ENCODE peak calls at places on chromosomes 11 and 22, in nine cellular contexts. B is left ventricle myocardium inferior, U is BE2C, X is GM13977, Y is WTC11, O is type B pancreatic cell, C is A549, E is sigmoid colon, H is colonic mucosa. G is an unnamed sample.

GRCh38 chr11:108788565-108789199 is 123.8 kb downstream of the DDX10 start:
- DNase-seq in B (no peak), U (peak), X (no peak), Y (peak), O (no peak), C (peak), E (no peak), H (no peak), G (no peak)

GRCh38 chr11:13283636-13284035 is 6.0 kb downstream of the BMAL1 start:
- DNase-seq in B (no peak), U (no peak), X (no peak), Y (peak), O (no peak), C (no peak), E (no peak), H (no peak), G (no peak)

GRCh38 chr11:10358696-10359095 is 53.8 kb downstream of the ADM start:
- DNase-seq in B (no peak), U (no peak), X (no peak), Y (no peak), O (no peak), C (no peak), E (no peak), H (no peak), G (no peak)

GRCh38 chr22:49295851-49296560 is 531.7 kb downstream of the BRD1 start:
- DNase-seq in B (no peak), U (no peak), X (no peak), Y (no peak), O (peak), C (no peak), E (no peak), H (no peak), G (no peak)

GRCh38 chr22:44402196-44403111 is 89.7 kb upstream of the SHISAL1 start:
- DNase-seq in B (peak), U (peak), X (no peak), Y (no peak), O (peak), C (no peak), E (peak), H (no peak), G (no peak)

GRCh38 chr11:124669193-124669592 is 4.3 kb downstream of the SIAE start:
- DNase-seq in B (no peak), U (peak), X (peak), Y (peak), O (no peak), C (peak), E (no peak), H (peak), G (peak)

GRCh38 chr22:36885474-36885873 is 24.7 kb downstream of the NCF4 start:
- DNase-seq in B (no peak), U (no peak), X (no peak), Y (no peak), O (no peak), C (no peak), E (no peak), H (no peak), G (no peak)

GRCh38 chr11:123041185-123041584 is 20.8 kb downstream of the HSPA8 start:
- DNase-seq in B (no peak), U (no peak), X (no peak), Y (no peak), O (no peak), C (no peak), E (no peak), H (no peak), G (no peak)

GRCh38 chr11:102410382-102410784 is 42.2 kb downstream of the TMEM123 start:
- DNase-seq in B (no peak), U (peak), X (no peak), Y (no peak), O (no peak), C (no peak), E (no peak), H (no peak), G (no peak)

GRCh38 chr11:130762342-130763037 is 153.8 kb downstream of the SNX19 start:
- DNase-seq in B (no peak), U (no peak), X (no peak), Y (no peak), O (peak), C (no peak), E (no peak), H (no peak), G (no peak)

GRCh38 chr11:79352304-79352703 is 88.5 kb downstream of the TENM4 start:
- DNase-seq in B (no peak), U (no peak), X (no peak), Y (no peak), O (no peak), C (no peak), E (no peak), H (no peak), G (no peak)

GRCh38 chr11:44868021-44868420 is 82.7 kb downstream of the TP53I11 start:
- DNase-seq in B (no peak), U (no peak), X (no peak), Y (no peak), O (no peak), C (no peak), E (no peak), H (no peak), G (no peak)

GRCh38 chr11:225734-226453 is 10.2 kb downstream of the SIRT3 start:
- DNase-seq in B (no peak), U (no peak), X (no peak), Y (no peak), O (no peak), C (no peak), E (peak), H (no peak), G (no peak)

GRCh38 chr11:90913131-90913668 is 690.4 kb upstream of the CHORDC1 start:
- DNase-seq in B (no peak), U (no peak), X (no peak), Y (no peak), O (no peak), C (no peak), E (no peak), H (no peak), G (no peak)

GRCh38 chr11:128422576-128423370 is 164.6 kb downstream of the ETS1 start:
- DNase-seq in B (peak), U (peak), X (no peak), Y (no peak), O (no peak), C (no peak), E (no peak), H (no peak), G (no peak)

GRCh38 chr11:63243533-63243932 is at the start of gene SLC22A25:
- DNase-seq in B (no peak), U (no peak), X (no peak), Y (no peak), O (no peak), C (no peak), E (no peak), H (no peak), G (no peak)

GRCh38 chr11:33733978-33734377 is 2.2 kb downstream of the CD59 start:
- DNase-seq in B (no peak), U (no peak), X (no peak), Y (no peak), O (no peak), C (no peak), E (no peak), H (no peak), G (no peak)

GRCh38 chr22:40036591-40037225 is 42.0 kb downstream of the FAM83F start:
- DNase-seq in B (peak), U (peak), X (peak), Y (peak), O (no peak), C (peak), E (peak), H (peak), G (peak)

GRCh38 chr11:47393163-47394049 is 15.0 kb upstream of the SLC39A13 start:
- DNase-seq in B (peak), U (no peak), X (peak), Y (no peak), O (no peak), C (no peak), E (peak), H (no peak), G (no peak)

GRCh38 chr11:76939219-76939631 is 78.5 kb downstream of the ACER3 start:
- DNase-seq in B (no peak), U (no peak), X (no peak), Y (no peak), O (no peak), C (peak), E (no peak), H (no peak), G (no peak)

GRCh38 chr11:115659061-115659963 is 155.1 kb upstream of the CADM1 start:
- DNase-seq in B (peak), U (no peak), X (no peak), Y (peak), O (peak), C (no peak), E (no peak), H (no peak), G (no peak)

GRCh38 chr11:14645247-14645912 is 1.8 kb downstream of the PDE3B start:
- DNase-seq in B (no peak), U (no peak), X (peak), Y (no peak), O (no peak), C (no peak), E (no peak), H (no peak), G (no peak)

GRCh38 chr22:37000676-37001534 is 18.3 kb downstream of the TST start:
- DNase-seq in B (no peak), U (no peak), X (no peak), Y (no peak), O (no peak), C (no peak), E (no peak), H (no peak), G (no peak)

GRCh38 chr11:96278039-96278897 is 64.7 kb downstream of the MAML2 start:
- DNase-seq in B (no peak), U (no peak), X (no peak), Y (no peak), O (no peak), C (no peak), E (no peak), H (no peak), G (no peak)

GRCh38 chr22:46370584-46371373 is 35.3 kb downstream of the TRMU start:
- DNase-seq in B (no peak), U (no peak), X (no peak), Y (no peak), O (no peak), C (no peak), E (no peak), H (peak), G (no peak)

GRCh38 chr11:102007567-102008437 is 39.4 kb upstream of the CFAP300 start:
- DNase-seq in B (no peak), U (no peak), X (peak), Y (no peak), O (no peak), C (peak), E (no peak), H (peak), G (peak)

DNA sequence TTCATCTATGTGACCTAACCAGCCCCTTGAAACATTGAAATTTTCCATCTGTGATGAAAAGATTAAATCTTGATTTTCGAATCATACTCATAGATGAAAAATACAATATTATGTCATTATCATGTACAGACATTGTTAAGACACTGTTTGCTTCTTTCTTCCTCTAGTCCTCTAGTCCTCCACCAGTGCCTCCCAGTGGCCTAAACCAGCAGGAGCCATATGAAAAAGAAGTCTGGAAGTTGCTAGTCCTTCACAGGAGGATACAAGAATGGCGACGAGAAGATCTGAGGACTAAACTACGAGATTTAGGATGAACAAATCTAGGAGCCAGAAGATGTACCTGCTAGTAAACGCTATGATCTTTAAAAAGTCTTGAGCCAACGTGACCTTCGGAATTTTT is 134.1 kb downstream of the SLC17A6 start:
- DNase-seq in B (no peak), U (no peak), X (no peak), Y (peak), O (no peak), C (peak), E (no peak), H (no peak), G (no peak)
- TF ChIP-seq CTCF in B (no peak), U (peak), X (no peak), Y (no peak), O (peak), C (no peak), E (no peak), H (no peak), G (no peak)

DNA sequence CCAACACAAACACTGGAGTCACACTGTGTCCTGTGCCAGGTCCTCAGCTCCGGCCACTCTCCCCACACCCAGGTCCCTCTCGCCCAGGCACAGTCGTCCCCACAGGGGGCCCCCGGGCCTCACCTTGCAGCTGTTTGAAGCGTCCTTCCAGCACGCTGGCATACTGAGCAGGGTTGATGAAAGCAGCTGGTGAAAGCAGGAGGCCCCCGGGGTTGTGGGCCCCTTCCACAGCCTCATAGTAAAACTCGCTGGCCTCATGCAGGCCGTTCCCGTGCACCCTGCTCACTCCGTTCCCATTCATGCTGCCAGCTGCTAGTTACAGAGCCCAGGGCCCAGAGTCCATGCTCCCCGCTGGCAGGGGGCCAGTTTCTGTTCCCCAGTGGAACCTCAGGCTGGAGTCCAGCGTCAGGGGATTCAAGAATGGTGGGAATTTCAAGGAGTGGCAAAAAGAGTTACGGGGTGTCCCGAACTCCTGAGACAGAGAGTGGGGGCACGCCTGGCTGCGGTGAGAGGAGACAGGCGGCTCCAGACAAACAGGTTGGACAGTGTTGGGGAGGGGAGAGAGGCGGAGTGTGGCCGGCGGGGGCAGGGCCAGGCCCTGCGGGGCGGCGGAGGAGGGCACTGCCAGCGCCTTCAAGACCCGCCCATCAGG is 10.6 kb downstream of the SPTBN2 start:
- DNase-seq in B (no peak), U (no peak), X (no peak), Y (peak), O (no peak), C (no peak), E (no peak), H (peak), G (peak)
- TF ChIP-seq CTCF in B (no peak), U (no peak), X (no peak), Y (no peak), O (peak), C (no peak), E (no peak), H (peak), G (no peak)

GRCh38 chr22:31870890-31871289 is 73.4 kb upstream of the YWHAH start:
- DNase-seq in B (no peak), U (no peak), X (no peak), Y (no peak), O (no peak), C (peak), E (no peak), H (no peak), G (no peak)
- TF ChIP-seq CTCF in B (no peak), U (no peak), X (no peak), Y (no peak), O (no peak), C (peak), E (no peak), H (no peak), G (no peak)

GRCh38 chr22:28885939-28886338 is 2.6 kb downstream of the ZNRF3 start:
- DNase-seq in B (no peak), U (no peak), X (no peak), Y (no peak), O (no peak), C (no peak), E (peak), H (peak), G (no peak)
- TF ChIP-seq CTCF in B (no peak), U (no peak), X (no peak), Y (no peak), O (no peak), C (no peak), E (no peak), H (no peak), G (no peak)

GRCh38 chr11:1952806-1953482 is 5.8 kb downstream of the MRPL23 start:
- DNase-seq in B (no peak), U (no peak), X (no peak), Y (no peak), O (no peak), C (no peak), E (peak), H (no peak), G (no peak)
- TF ChIP-seq CTCF in B (no peak), U (no peak), X (no peak), Y (no peak), O (no peak), C (no peak), E (no peak), H (no peak), G (no peak)

GRCh38 chr11:74612877-74613276 is 20.5 kb downstream of the POLD3 start:
- DNase-seq in B (no peak), U (no peak), X (no peak), Y (no peak), O (no peak), C (no peak), E (no peak), H (no peak), G (no peak)

GRCh38 chr11:74615311-74615710 is 22.9 kb downstream of the POLD3 start:
- DNase-seq in B (no peak), U (no peak), X (no peak), Y (no peak), O (no peak), C (no peak), E (no peak), H (no peak), G (no peak)

GRCh38 chr11:74615988-74616387 is 23.6 kb downstream of the POLD3 start:
- DNase-seq in B (no peak), U (no peak), X (no peak), Y (no peak), O (no peak), C (no peak), E (no peak), H (no peak), G (no peak)

GRCh38 chr11:74611369-74611861 is 19.0 kb downstream of the POLD3 start:
- DNase-seq in B (no peak), U (no peak), X (peak), Y (no peak), O (no peak), C (peak), E (no peak), H (no peak), G (no peak)
- TF ChIP-seq CTCF in B (peak), U (peak), X (peak), Y (no peak), O (peak), C (peak), E (peak), H (peak), G (peak)

DNA sequence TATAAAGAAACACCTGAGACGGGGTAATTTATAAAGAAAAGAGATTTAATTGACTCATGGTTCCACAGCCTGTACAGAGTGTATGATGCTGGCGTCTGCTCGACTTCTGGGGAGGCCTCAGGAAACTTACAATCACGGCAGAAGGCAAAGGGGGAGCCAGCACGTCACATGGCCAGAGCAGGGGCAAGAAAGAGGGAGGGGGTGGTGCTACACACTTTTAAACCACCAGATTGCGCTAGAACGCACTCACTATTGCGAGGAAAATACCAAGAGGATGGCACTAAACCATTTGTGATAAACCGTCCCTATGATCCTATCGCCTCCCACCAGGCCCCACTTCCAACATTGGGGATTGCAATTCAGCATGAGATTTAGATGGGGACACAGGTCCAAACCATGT is 79.7 kb upstream of the CARD18 start:
- DNase-seq in B (no peak), U (peak), X (no peak), Y (peak), O (no peak), C (no peak), E (no peak), H (no peak), G (no peak)
- TF ChIP-seq CTCF in B (no peak), U (peak), X (no peak), Y (no peak), O (no peak), C (no peak), E (no peak), H (no peak), G (no peak)

GRCh38 chr11:61815790-61816735 is 740 bp downstream of the FADS1 start:
- DNase-seq in B (peak), U (peak), X (peak), Y (peak), O (peak), C (peak), E (peak), H (peak), G (peak)

GRCh38 chr11:61817471-61818202 is 834 bp upstream of the FADS1 start:
- DNase-seq in B (no peak), U (no peak), X (no peak), Y (no peak), O (no peak), C (no peak), E (no peak), H (no peak), G (no peak)

GRCh38 chr11:61814958-61815789 is 1.6 kb downstream of the FADS1 start:
- DNase-seq in B (peak), U (peak), X (peak), Y (peak), O (peak), C (peak), E (peak), H (peak), G (peak)

GRCh38 chr11:61816736-61817455 is at the start of gene FADS1:
- DNase-seq in B (peak), U (peak), X (peak), Y (peak), O (peak), C (peak), E (peak), H (peak), G (peak)

DNA sequence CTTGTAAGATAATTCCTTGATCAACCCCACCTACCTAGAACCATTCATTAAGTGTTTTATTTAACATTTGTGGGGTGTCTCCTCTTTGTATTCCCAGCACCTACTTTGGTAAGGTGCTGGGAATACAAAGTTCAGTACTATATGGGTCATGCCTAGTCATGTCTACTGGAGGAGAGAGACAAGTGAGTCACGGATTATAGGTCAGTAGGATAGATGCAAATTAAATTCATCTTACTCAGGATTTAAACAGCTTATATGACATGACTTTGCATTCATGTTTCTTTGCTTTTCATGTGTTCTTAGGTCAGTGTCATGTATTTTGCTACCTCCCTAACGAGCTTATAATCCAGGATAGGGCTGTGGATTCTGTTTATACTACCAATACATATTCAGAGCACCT is 3.4 kb upstream of the FADS1 start:
- DNase-seq in B (no peak), U (no peak), X (no peak), Y (no peak), O (no peak), C (peak), E (no peak), H (no peak), G (no peak)
- TF ChIP-seq CTCF in B (no peak), U (no peak), X (no peak), Y (no peak), O (no peak), C (no peak), E (no peak), H (no peak), G (no peak)

G was measured in lung.